ENCODE peak calls at places on chromosomes 13 and 19, in four cellular contexts. U is CD8-positive, alpha-beta memory T cell; B is activated T-helper 2 cell treated with anti-CD3 and anti-CD28 coated beads, Interferon-gamma antibody, Interleukin-2, Interleukin-4, amounts not matched to agents 10 μg/mL and 5 μg/mL and 100 μg/mL, durations not matched to agents 14 hours and 24 hours and 36 hours; G is HT1080. H is an unnamed sample.

GRCh38 chr13:73335938-73336337 is 277.1 kb downstream of the KLF5 start:
- DNase-seq in U (no peak), B (no peak), G (no peak), H (no peak)

GRCh38 chr19:21789761-21790160 is 22.4 kb upstream of the ZNF100 start:
- DNase-seq in U (no peak), B (no peak), G (no peak), H (no peak)

GRCh38 chr13:77565635-77566034 is 30.1 kb downstream of the SCEL start:
- DNase-seq in U (no peak), B (no peak), G (peak; percentile 26), H (no peak)

GRCh38 chr13:31930901-31931522 is 100.6 kb upstream of the FRY start:
- DNase-seq in U (no peak), B (peak; percentile 24), G (peak; percentile 21), H (peak; percentile 6)

GRCh38 chr13:41613984-41614581 is 156.7 kb downstream of the RGCC start:
- DNase-seq in U (no peak), B (no peak), G (peak; percentile 35), H (no peak)

GRCh38 chr13:41608779-41609178 is 151.4 kb downstream of the RGCC start:
- DNase-seq in U (no peak), B (no peak), G (no peak), H (no peak)

GRCh38 chr13:26663801-26664200 is 96.8 kb downstream of the GPR12 start:
- DNase-seq in U (no peak), B (no peak), G (no peak), H (no peak)

GRCh38 chr19:29526730-29527499 is 1.1 kb downstream of the VSTM2B start:
- DNase-seq in U (no peak), B (no peak), G (no peak), H (no peak)

GRCh38 chr13:33524086-33524485 is 238.5 kb upstream of the STARD13 start:
- DNase-seq in U (no peak), B (no peak), G (peak; percentile 64), H (peak; percentile 48)

GRCh38 chr13:90968510-90968909 is 379.0 kb upstream of the MIR17HG start:
- DNase-seq in U (no peak), B (no peak), G (peak; percentile 64), H (no peak)

GRCh38 chr13:46648166-46648607 is 95.2 kb downstream of the LRCH1 start:
- DNase-seq in U (no peak), B (no peak), G (peak; percentile 21), H (peak; percentile 36)

GRCh38 chr19:6402834-6403608 is 10.1 kb upstream of the GTF2F1 start:
- DNase-seq in U (no peak), B (no peak), G (peak; percentile 33), H (no peak)

GRCh38 chr13:102846261-102847015 is 606 bp downstream of the ERCC5 start:
- DNase-seq in U (peak; percentile 76), B (peak; percentile 42), G (peak; percentile 30), H (no peak)

GRCh38 chr13:113192902-113193301 is 15.6 kb downstream of the PCID2 start:
- DNase-seq in U (no peak), B (no peak), G (peak; percentile 59), H (peak; percentile 62)

H was measured in NCI-H226.